ENCODE peak calls at places on chromosomes 4 and X, in seven cellular contexts. One of them, this sample, is unnamed.

GRCh38 chr4:735583-735982 is 30.0 kb downstream of the PCGF3 start:
- DNase-seq in HCT116: no peak
- DNase-seq in astrocyte: no peak
- DNase-seq in neural progenitor cell: no peak
- DNase-seq in PC-3: no peak
- DNase-seq in GM23248: no peak
- DNase-seq in H1: no peak
- DNase-seq in this sample: no peak

GRCh38 chr4:124708517-124709300 is 3.8 kb downstream of the ANKRD50 start:
- DNase-seq in HCT116: no peak
- DNase-seq in astrocyte: peak; percentile 68
- DNase-seq in neural progenitor cell: no peak
- DNase-seq in PC-3: no peak
- DNase-seq in GM23248: no peak
- DNase-seq in H1: no peak
- DNase-seq in this sample: no peak

GRCh38 chr4:89661490-89661889 is 175.5 kb downstream of the SNCA start:
- DNase-seq in HCT116: no peak
- DNase-seq in astrocyte: peak; percentile 66
- DNase-seq in neural progenitor cell: peak; percentile 29
- DNase-seq in PC-3: peak; percentile 36
- DNase-seq in GM23248: peak; percentile 41
- DNase-seq in H1: no peak
- DNase-seq in this sample: peak; percentile 86

GRCh38 chr4:132827522-132827921 is 321.6 kb upstream of the PCDH10 start:
- DNase-seq in HCT116: no peak
- DNase-seq in astrocyte: no peak
- DNase-seq in neural progenitor cell: no peak
- DNase-seq in PC-3: no peak
- DNase-seq in GM23248: no peak
- DNase-seq in H1: no peak
- DNase-seq in this sample: peak; percentile 3

GRCh38 chr4:69748176-69748575 is 12.2 kb downstream of the SULT1B1 start:
- DNase-seq in HCT116: no peak
- DNase-seq in astrocyte: peak; percentile 20
- DNase-seq in neural progenitor cell: no peak
- DNase-seq in PC-3: peak; percentile 79
- DNase-seq in GM23248: peak; percentile 35
- DNase-seq in H1: no peak
- DNase-seq in this sample: peak; percentile 58

GRCh38 chr4:84938316-84938715 is 28.2 kb downstream of the WDFY3 start:
- DNase-seq in HCT116: no peak
- DNase-seq in astrocyte: peak; percentile 79
- DNase-seq in neural progenitor cell: no peak
- DNase-seq in PC-3: peak; percentile 53
- DNase-seq in GM23248: peak; percentile 83
- DNase-seq in H1: no peak
- DNase-seq in this sample: peak; percentile 33

GRCh38 chr4:178275671-178276360 is 833.6 kb upstream of the AGA start:
- DNase-seq in HCT116: no peak
- DNase-seq in astrocyte: no peak
- DNase-seq in neural progenitor cell: peak; percentile 29
- DNase-seq in PC-3: no peak
- DNase-seq in GM23248: no peak
- DNase-seq in H1: peak; percentile 68
- DNase-seq in this sample: no peak

GRCh38 chrX:6644411-6644810 is 109.5 kb upstream of the VCX3A start:
- DNase-seq in HCT116: no peak
- DNase-seq in astrocyte: no peak
- DNase-seq in neural progenitor cell: no peak
- DNase-seq in PC-3: peak; percentile 1
- DNase-seq in GM23248: no peak
- DNase-seq in H1: no peak
- DNase-seq in this sample: no peak

GRCh38 chr4:26252349-26252748 is 68.5 kb upstream of the RBPJ start:
- DNase-seq in HCT116: peak; percentile 41
- DNase-seq in astrocyte: peak; percentile 12
- DNase-seq in neural progenitor cell: no peak
- DNase-seq in PC-3: peak; percentile 81
- DNase-seq in GM23248: peak; percentile 13
- DNase-seq in H1: no peak
- DNase-seq in this sample: no peak

GRCh38 chr4:39056023-39056422 is 6.0 kb upstream of the KLHL5 start:
- DNase-seq in HCT116: no peak
- DNase-seq in astrocyte: no peak
- DNase-seq in neural progenitor cell: no peak
- DNase-seq in PC-3: no peak
- DNase-seq in GM23248: no peak
- DNase-seq in H1: no peak
- DNase-seq in this sample: no peak

GRCh38 chr4:41538017-41538733 is at the start of gene LIMCH1:
- DNase-seq in HCT116: no peak
- DNase-seq in astrocyte: peak; percentile 38
- DNase-seq in neural progenitor cell: peak; percentile 46
- DNase-seq in PC-3: peak; percentile 3
- DNase-seq in GM23248: peak; percentile 59
- DNase-seq in H1: peak; percentile 50
- DNase-seq in this sample: no peak

GRCh38 chr4:126081336-126081735 is 766.6 kb downstream of the FAT4 start:
- DNase-seq in HCT116: no peak
- DNase-seq in astrocyte: no peak
- DNase-seq in neural progenitor cell: no peak
- DNase-seq in PC-3: no peak
- DNase-seq in GM23248: peak; percentile 12
- DNase-seq in H1: no peak
- DNase-seq in this sample: no peak

GRCh38 chr4:145883173-145883572 is 55.5 kb downstream of the ZNF827 start:
- DNase-seq in HCT116: no peak
- DNase-seq in astrocyte: no peak
- DNase-seq in neural progenitor cell: no peak
- DNase-seq in PC-3: no peak
- DNase-seq in GM23248: no peak
- DNase-seq in H1: no peak
- DNase-seq in this sample: no peak

GRCh38 chr4:51842167-51842553 is 793 bp upstream of the DCUN1D4 start:
- DNase-seq in HCT116: no peak
- DNase-seq in astrocyte: no peak
- DNase-seq in neural progenitor cell: peak; percentile 53
- DNase-seq in PC-3: no peak
- DNase-seq in GM23248: peak; percentile 57
- DNase-seq in H1: no peak
- DNase-seq in this sample: no peak

GRCh38 chr4:3197366-3198105 is 51.4 kb upstream of the MSANTD1 start:
- DNase-seq in HCT116: no peak
- DNase-seq in astrocyte: no peak
- DNase-seq in neural progenitor cell: no peak
- DNase-seq in PC-3: no peak
- DNase-seq in GM23248: no peak
- DNase-seq in H1: no peak
- DNase-seq in this sample: no peak

GRCh38 chr4:56671860-56672259 is 9.2 kb downstream of the HOPX start:
- DNase-seq in HCT116: no peak
- DNase-seq in astrocyte: no peak
- DNase-seq in neural progenitor cell: no peak
- DNase-seq in PC-3: no peak
- DNase-seq in GM23248: peak; percentile 33
- DNase-seq in H1: no peak
- DNase-seq in this sample: no peak

GRCh38 chr4:146302833-146303232 is 88.5 kb downstream of the REELD1 start:
- DNase-seq in HCT116: no peak
- DNase-seq in astrocyte: no peak
- DNase-seq in neural progenitor cell: no peak
- DNase-seq in PC-3: no peak
- DNase-seq in GM23248: no peak
- DNase-seq in H1: no peak
- DNase-seq in this sample: no peak

DNA sequence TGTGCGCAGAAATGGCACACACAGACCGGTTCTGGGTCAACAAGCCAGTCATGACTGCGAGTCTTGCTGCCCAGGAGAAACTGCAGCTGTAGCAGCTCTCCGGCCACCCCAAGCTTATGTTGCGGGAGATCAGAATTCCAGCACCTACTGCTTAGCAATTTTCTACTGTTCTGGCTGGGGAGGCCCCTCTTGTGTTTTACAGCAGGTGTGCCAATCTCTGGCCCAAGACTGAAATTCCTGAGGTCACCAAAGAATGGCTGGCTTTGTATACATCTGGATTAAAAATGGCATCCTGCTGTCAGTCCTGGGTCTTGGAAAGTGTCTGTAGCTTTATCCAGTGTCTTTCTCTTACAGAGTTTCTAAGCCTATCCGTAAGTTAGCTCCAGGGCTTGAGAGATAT is 68.9 kb upstream of the TRAM1L1 start:
- DNase-seq in HCT116: no peak
- DNase-seq in astrocyte: no peak
- DNase-seq in neural progenitor cell: peak; percentile 63
- DNase-seq in PC-3: no peak
- DNase-seq in GM23248: no peak
- DNase-seq in H1: no peak
- DNase-seq in this sample: no peak
- H3K9ac ChIP-seq in HCT116: no peak overlapping the region
- H3K9ac ChIP-seq in astrocyte: no peak overlapping the region
- H3K9ac ChIP-seq in neural progenitor cell: no peak overlapping the region
- H3K9ac ChIP-seq in PC-3: no peak overlapping the region
- H3K9ac ChIP-seq in GM23248: no peak overlapping the region
- H3K9ac ChIP-seq in H1: no peak overlapping the region
- H3K9ac ChIP-seq in this sample: no peak overlapping the region

GRCh38 chrX:153642655-153643430 is 4.2 kb upstream of the DUSP9 start:
- DNase-seq in HCT116: no peak
- DNase-seq in astrocyte: no peak
- DNase-seq in neural progenitor cell: no peak
- DNase-seq in PC-3: no peak
- DNase-seq in GM23248: no peak
- DNase-seq in H1: no peak
- DNase-seq in this sample: no peak
- TF ChIP-seq EZH2 in HCT116: no peak
- TF ChIP-seq EZH2 in astrocyte: peak; percentile 23
- TF ChIP-seq EZH2 in neural progenitor cell: no peak
- TF ChIP-seq EZH2 in PC-3: no peak
- TF ChIP-seq EZH2 in GM23248: no peak
- TF ChIP-seq EZH2 in H1: peak; percentile 79
- TF ChIP-seq EZH2 in this sample: no peak

GRCh38 chrX:68833448-68833805 is 4.6 kb downstream of the EFNB1 start:
- DNase-seq in HCT116: no peak
- DNase-seq in astrocyte: no peak
- DNase-seq in neural progenitor cell: no peak
- DNase-seq in PC-3: no peak
- DNase-seq in GM23248: no peak
- DNase-seq in H1: no peak
- DNase-seq in this sample: no peak

GRCh38 chrX:68831405-68832100 is 2.7 kb downstream of the EFNB1 start:
- DNase-seq in HCT116: no peak
- DNase-seq in astrocyte: no peak
- DNase-seq in neural progenitor cell: no peak
- DNase-seq in PC-3: no peak
- DNase-seq in GM23248: no peak
- DNase-seq in H1: peak; percentile 40
- DNase-seq in this sample: no peak

GRCh38 chrX:68833855-68834331 is 5.1 kb downstream of the EFNB1 start:
- DNase-seq in HCT116: no peak
- DNase-seq in astrocyte: no peak
- DNase-seq in neural progenitor cell: no peak
- DNase-seq in PC-3: peak; percentile 52
- DNase-seq in GM23248: no peak
- DNase-seq in H1: no peak
- DNase-seq in this sample: peak; percentile 71

GRCh38 chrX:68832101-68832416 is 3.2 kb downstream of the EFNB1 start:
- DNase-seq in HCT116: no peak
- DNase-seq in astrocyte: peak; percentile 73
- DNase-seq in neural progenitor cell: peak; percentile 41
- DNase-seq in PC-3: peak; percentile 70
- DNase-seq in GM23248: peak; percentile 88
- DNase-seq in H1: peak; percentile 40
- DNase-seq in this sample: peak; percentile 58

DNA sequence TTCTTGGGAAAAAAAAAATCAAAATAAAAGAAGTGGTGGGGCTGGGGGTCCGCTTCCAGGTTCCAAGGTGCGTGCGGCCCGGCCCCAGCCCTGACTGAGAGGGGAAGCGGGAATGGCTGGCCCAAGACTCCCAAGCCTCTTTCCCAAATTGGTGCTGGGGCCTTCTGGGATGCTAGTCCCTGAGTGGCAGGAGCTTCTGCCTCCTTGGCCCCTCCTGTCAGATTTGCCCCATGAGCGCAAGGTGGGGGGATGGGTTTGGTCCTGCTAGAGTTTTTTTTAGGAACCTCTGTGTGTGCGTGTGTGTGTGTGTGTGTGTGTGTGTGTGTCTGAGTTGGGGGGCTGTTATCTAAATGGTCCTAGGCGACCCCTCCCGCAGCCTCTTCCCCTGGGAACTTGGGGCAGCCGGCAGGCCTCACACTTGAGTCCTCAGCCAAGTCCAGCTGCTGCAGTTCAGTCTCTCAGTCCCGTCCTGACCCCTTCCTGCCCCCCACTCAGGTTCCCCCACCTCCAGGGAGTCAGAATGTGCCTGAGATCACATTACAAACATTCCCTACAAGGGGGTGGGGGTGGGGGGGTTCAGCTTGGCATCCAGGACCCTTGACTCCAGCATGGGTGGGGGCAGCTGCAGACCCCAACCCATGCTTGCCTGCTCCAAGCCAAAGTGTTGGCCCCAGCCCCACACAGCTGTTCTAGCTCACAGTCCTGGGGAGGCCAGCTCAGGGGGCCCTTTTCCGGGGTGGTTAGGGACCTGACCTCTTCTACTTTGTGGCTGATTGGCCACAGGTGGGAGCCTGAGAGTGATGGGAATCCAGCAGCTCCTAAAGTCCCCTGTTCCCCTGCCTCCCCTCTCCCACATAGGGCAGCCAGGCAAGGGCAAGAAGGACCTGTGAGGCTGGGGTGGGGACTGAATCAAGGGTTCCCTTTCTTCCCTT is 4.0 kb downstream of the EFNB1 start:
- DNase-seq in HCT116: no peak
- DNase-seq in astrocyte: no peak
- DNase-seq in neural progenitor cell: peak; percentile 28
- DNase-seq in PC-3: no peak
- DNase-seq in GM23248: no peak
- DNase-seq in H1: peak; percentile 38
- DNase-seq in this sample: no peak
- H3K4me1 ChIP-seq in HCT116: no peaks in the 10 kb centered on the region
- H3K4me1 ChIP-seq in astrocyte: peaks cover 20% of the 10 kb centered on the region
- H3K4me1 ChIP-seq in neural progenitor cell: peaks cover 8% of the 10 kb centered on the region
- H3K4me1 ChIP-seq in PC-3: peaks cover 29% of the 10 kb centered on the region
- H3K4me1 ChIP-seq in GM23248: peaks cover 3% of the 10 kb centered on the region
- H3K4me1 ChIP-seq in H1: peaks cover 14% of the 10 kb centered on the region
- H3K4me1 ChIP-seq in this sample: peaks cover 33% of the 10 kb centered on the region

DNA sequence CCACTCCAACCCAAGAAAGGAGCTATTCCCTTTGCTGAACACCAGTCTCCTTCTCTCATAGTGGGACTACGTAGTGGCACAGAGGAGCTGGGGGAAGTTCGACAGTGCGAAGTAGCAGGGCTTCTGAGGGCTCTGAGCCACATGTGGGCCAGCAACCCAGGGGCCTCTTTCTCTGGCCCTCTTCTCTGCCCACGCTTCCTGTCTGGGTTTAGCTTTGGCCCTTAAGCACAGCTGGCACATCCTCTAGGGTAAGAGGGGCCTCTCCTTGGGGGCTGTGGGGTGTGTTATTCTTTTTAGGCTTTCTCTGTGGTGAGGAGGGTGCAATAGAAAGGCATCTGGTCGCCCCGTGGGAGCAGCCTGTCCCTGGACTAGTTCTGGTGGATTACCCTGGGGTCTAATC is 151.7 kb upstream of the RPS6KA3 start:
- DNase-seq in HCT116: no peak
- DNase-seq in astrocyte: no peak
- DNase-seq in neural progenitor cell: no peak
- DNase-seq in PC-3: no peak
- DNase-seq in GM23248: no peak
- DNase-seq in H1: no peak
- DNase-seq in this sample: no peak
- H3K9ac ChIP-seq in HCT116: no peak overlapping the region
- H3K9ac ChIP-seq in astrocyte: no peak overlapping the region
- H3K9ac ChIP-seq in neural progenitor cell: no peak overlapping the region
- H3K9ac ChIP-seq in PC-3: no peak overlapping the region
- H3K9ac ChIP-seq in GM23248: no peak overlapping the region
- H3K9ac ChIP-seq in H1: no peak overlapping the region
- H3K9ac ChIP-seq in this sample: no peak overlapping the region

This sample was measured in mammary epithelial cell.